ENCODE peak calls at places on chromosomes 7 and 10, in ten cellular contexts. G is germinal center; Z is activated CD8-positive, alpha-beta memory T cell treated with anti-CD3 and anti-CD28 coated beads for 4 hours; T is stimulated activated naive CD8-positive, alpha-beta T cell treated with anti-CD3 and anti-CD28 coated beads, Interleukin-15, Interleukin-2, amounts not matched to agents 100 U/mL and 50 U/mL, for 24 hours; Y is T follicular helper cell; N is stimulated activated CD4-positive, alpha-beta T cell treated with anti-CD3 and anti-CD28 coated beads, Interleukin-2, amount 100 ng/mL, for 48 hours; F is fibroblast of mammary gland; I is ELF-1; U is HuH-7.5; S is SW 1271. M is an unnamed sample.

GRCh38 chr10:1531883-1532597 is 205.3 kb downstream of the ADARB2 start:
- DNase-seq in U (no peak), Z (no peak), T (no peak), S (no peak), F (no peak), G (no peak), N (no peak), I (no peak), Y (no peak), M (no peak)

GRCh38 chr7:151233111-151233701 is 923 bp downstream of the CHPF2 start:
- DNase-seq in T (peak), F (peak), G (peak), N (peak), U (peak), Y (peak), Z (peak), I (no peak), S (peak), M (peak)

GRCh38 chr10:22697101-22697500 is 17.3 kb downstream of the PIP4K2A start:
- DNase-seq in Z (no peak), U (no peak), I (no peak), T (no peak), Y (no peak), G (no peak), S (no peak), F (no peak), N (no peak), M (no peak)

GRCh38 chr7:8211725-8212096 is 50.3 kb downstream of the ICA1 start:
- DNase-seq in Z (no peak), N (no peak), I (no peak), U (no peak), G (no peak), Y (no peak), T (no peak), F (peak), S (no peak), M (no peak)

GRCh38 chr7:131197920-131198610 is 129.6 kb upstream of the MKLN1 start:
- DNase-seq in U (no peak), N (no peak), Y (no peak), I (no peak), T (no peak), F (peak), S (no peak), G (no peak), Z (no peak), M (no peak)

GRCh38 chr7:148982596-148983219 is 45.6 kb downstream of the PDIA4 start:
- DNase-seq in I (peak), N (no peak), G (no peak), S (peak), Y (no peak), F (peak), U (no peak), Z (no peak), T (no peak), M (no peak)

GRCh38 chr7:43873300-43873699 is 4.0 kb upstream of the MRPS24 start:
- DNase-seq in G (no peak), F (peak), S (no peak), Y (no peak), I (no peak), Z (no peak), N (no peak), T (no peak), U (no peak), M (no peak)

GRCh38 chr10:31262672-31263071 is 56.3 kb upstream of the ZEB1 start:
- DNase-seq in G (no peak), Z (no peak), S (no peak), I (no peak), Y (no peak), T (no peak), F (peak), N (no peak), U (no peak), M (no peak)

GRCh38 chr7:151076863-151077704 is 3.5 kb downstream of the FASTK start:
- DNase-seq in F (no peak), Z (no peak), N (no peak), G (no peak), S (peak), U (peak), I (peak), Y (no peak), T (no peak), M (no peak)

GRCh38 chr7:98548981-98549380 is 68.1 kb upstream of the NPTX2 start:
- DNase-seq in S (no peak), T (no peak), Z (no peak), F (peak), U (no peak), I (no peak), Y (no peak), N (no peak), G (no peak), M (no peak)

GRCh38 chr7:5322621-5323410 is 40.1 kb downstream of the SLC29A4 start:
- DNase-seq in Z (no peak), F (no peak), G (no peak), I (peak), T (no peak), N (no peak), Y (no peak), S (no peak), U (no peak), M (no peak)

GRCh38 chr7:65462148-65462716 is 88.6 kb downstream of the ZNF92 start:
- DNase-seq in G (no peak), T (no peak), I (no peak), S (no peak), Y (no peak), F (no peak), N (no peak), Z (no peak), U (no peak), M (no peak)

GRCh38 chr7:52154382-52154781 is 837.8 kb upstream of the COBL start:
- DNase-seq in N (no peak), T (no peak), S (no peak), F (no peak), U (no peak), Z (no peak), I (no peak), Y (no peak), G (no peak), M (no peak)

M was measured in activated CD4-positive, CD25-positive, alpha-beta regulatory T cell.